ENCODE peak calls at places on chromosome 21, in eight cellular contexts. M is uterus, Y is endothelial cell, O is H7, V is neural crest cell, F is fibroblast of mammary gland, L is T-helper 17 cell, Z is astrocyte. D is an unnamed sample.
A peak's percentile ranks its signal among the peaks of the same experiment; 100 is the strongest.

GRCh38 chr21:38622081-38622826 is 124.0 kb upstream of the ERG start:
- DNase-seq in V (no peak), L (no peak), Z (no peak), F (no peak), M (no peak), O (no peak), Y (no peak), D (no peak)

GRCh38 chr21:31185663-31186062 is 147.4 kb upstream of the KRTAP19-8 start:
- DNase-seq in Y (no peak), M (no peak), V (no peak), O (no peak), F (no peak), Z (no peak), L (no peak), D (no peak)

GRCh38 chr21:41143596-41144325 is 24.2 kb upstream of the BACE2 start:
- DNase-seq in M (no peak), O (no peak), L (no peak), F (no peak), Y (no peak), Z (no peak), V (no peak), D (no peak)

GRCh38 chr21:34181418-34181817 is 108.0 kb downstream of the MRPS6 start:
- DNase-seq in M (no peak), F (no peak), V (peak; percentile 69), L (no peak), Y (no peak), Z (no peak), O (no peak), D (no peak)

GRCh38 chr21:29078884-29079765 is 5.7 kb upstream of the CCT8 start:
- DNase-seq in Y (no peak), Z (peak; percentile 14), L (no peak), F (peak; percentile 31), O (no peak), V (no peak), M (no peak), D (no peak)

GRCh38 chr21:23578027-23578426 is 2029.3 kb downstream of the MRPL39 start:
- DNase-seq in Z (no peak), F (no peak), Y (no peak), L (no peak), M (no peak), V (no peak), O (no peak), D (no peak)

GRCh38 chr21:14536929-14537328 is 9.2 kb downstream of the SAMSN1 start:
- DNase-seq in V (no peak), Z (no peak), F (no peak), Y (no peak), M (no peak), L (no peak), O (no peak), D (no peak)

GRCh38 chr21:44764319-44765230 is 37.0 kb downstream of the UBE2G2 start:
- DNase-seq in Z (no peak), F (no peak), L (no peak), Y (no peak), V (no peak), O (peak; percentile 90), M (no peak), D (no peak)

GRCh38 chr21:28821276-28822063 is 171.2 kb downstream of the LTN1 start:
- DNase-seq in M (no peak), F (no peak), V (no peak), Z (peak; percentile 16), O (no peak), Y (no peak), L (no peak), D (no peak)

GRCh38 chr21:42079008-42079938 is 8.2 kb downstream of the UMODL1 start:
- DNase-seq in Z (no peak), O (no peak), F (no peak), L (no peak), M (no peak), Y (no peak), V (no peak), D (no peak)

GRCh38 chr21:43701936-43702784 is 16.8 kb upstream of the PDXK start:
- DNase-seq in F (no peak), M (no peak), L (no peak), Y (no peak), Z (no peak), O (peak; percentile 64), V (no peak), D (no peak)

GRCh38 chr21:43339668-43340067 is 87.3 kb downstream of the SIK1 start:
- DNase-seq in F (no peak), Y (no peak), L (no peak), V (no peak), Z (no peak), M (peak; percentile 34), O (no peak), D (no peak)

D was measured in substantia nigra.